ENCODE peak calls at places on chromosomes 1 and 21, in seven cellular contexts. R, V, A, L, T, K and Z are unnamed samples.

GRCh38 chr1:104794035-104794434 is 1044.3 kb downstream of the AMY1C start:
- DNase-seq in R (no peak), V (no peak), A (no peak), L (no peak), T (no peak), K (no peak), Z (no peak)

GRCh38 chr1:76500111-76500510 is 367.2 kb upstream of the ST6GALNAC5 start:
- DNase-seq in R (no peak), V (no peak), A (no peak), L (no peak), T (no peak), K (no peak), Z (no peak)

GRCh38 chr1:24849653-24850295 is 80.3 kb downstream of the RUNX3 start:
- DNase-seq in R (no peak), V (no peak), A (peak; percentile 43), L (no peak), T (no peak), K (no peak), Z (no peak)

GRCh38 chr1:167272375-167272957 is 51.8 kb downstream of the POU2F1 start:
- DNase-seq in R (no peak), V (no peak), A (no peak), L (no peak), T (no peak), K (no peak), Z (no peak)

GRCh38 chr1:182703539-182703938 is 19.2 kb upstream of the RGS8 start:
- DNase-seq in R (no peak), V (no peak), A (no peak), L (no peak), T (peak; percentile 86), K (no peak), Z (no peak)

GRCh38 chr21:44929242-44929798 is 8.6 kb upstream of the ITGB2 start:
- DNase-seq in R (no peak), V (no peak), A (peak; percentile 22), L (no peak), T (no peak), K (no peak), Z (no peak)

GRCh38 chr1:77536813-77537212 is 145.6 kb downstream of the ZZZ3 start:
- DNase-seq in R (no peak), V (peak; percentile 92), A (peak; percentile 76), L (no peak), T (no peak), K (no peak), Z (peak; percentile 98)

GRCh38 chr1:7387053-7387861 is 383.8 kb upstream of the VAMP3 start:
- DNase-seq in R (no peak), V (no peak), A (no peak), L (no peak), T (no peak), K (no peak), Z (no peak)

GRCh38 chr21:44054710-44055109 is 42.6 kb downstream of the TRAPPC10 start:
- DNase-seq in R (no peak), V (no peak), A (no peak), L (no peak), T (no peak), K (no peak), Z (peak; percentile 58)

GRCh38 chr1:243731301-243731891 is 118.6 kb downstream of the AKT3 start:
- DNase-seq in R (no peak), V (no peak), A (no peak), L (peak; percentile 58), T (peak; percentile 53), K (no peak), Z (peak; percentile 36)

GRCh38 chr1:177001556-177001955 is 163.0 kb downstream of the ASTN1 start:
- DNase-seq in R (no peak), V (no peak), A (no peak), L (no peak), T (no peak), K (no peak), Z (no peak)

GRCh38 chr1:195105773-195106172 is 1502.5 kb downstream of the KCNT2 start:
- DNase-seq in R (no peak), V (no peak), A (no peak), L (no peak), T (no peak), K (no peak), Z (no peak)

GRCh38 chr1:193700710-193701355 is 514.4 kb upstream of the B3GALT2 start:
- DNase-seq in R (no peak), V (no peak), A (peak; percentile 3), L (no peak), T (no peak), K (no peak), Z (peak; percentile 84)

GRCh38 chr21:39317134-39318090 is 4.0 kb upstream of the BRWD1 start:
- DNase-seq in R (no peak), V (no peak), A (no peak), L (no peak), T (no peak), K (no peak), Z (peak; percentile 41)

GRCh38 chr1:169550294-169550693 is 36.0 kb downstream of the F5 start:
- DNase-seq in R (no peak), V (no peak), A (peak; percentile 60), L (peak; percentile 28), T (peak; percentile 20), K (no peak), Z (peak; percentile 47)

GRCh38 chr1:32393136-32393535 is 1.1 kb downstream of the BSDC1 start:
- DNase-seq in R (no peak), V (no peak), A (no peak), L (no peak), T (no peak), K (no peak), Z (peak; percentile 16)

GRCh38 chr1:152182431-152182830 is 23.4 kb upstream of the RPTN start:
- DNase-seq in R (no peak), V (no peak), A (peak; percentile 17), L (no peak), T (no peak), K (no peak), Z (peak; percentile 54)

GRCh38 chr1:157090196-157090647 is 9.4 kb downstream of the ETV3L start:
- DNase-seq in R (peak; percentile 90), V (peak; percentile 84), A (peak; percentile 64), L (peak; percentile 45), T (peak; percentile 78), K (peak; percentile 92), Z (peak; percentile 83)

GRCh38 chr1:158425020-158425419 is 1.0 kb downstream of the OR10K2 start:
- DNase-seq in R (no peak), V (no peak), A (no peak), L (no peak), T (no peak), K (no peak), Z (no peak)

GRCh38 chr1:31708324-31708723 is 4.5 kb upstream of the COL16A1 start:
- DNase-seq in R (no peak), V (no peak), A (peak; percentile 19), L (no peak), T (no peak), K (no peak), Z (peak; percentile 69)

GRCh38 chr1:171486048-171486519 is 754 bp downstream of the PRRC2C start:
- DNase-seq in R (peak; percentile 72), V (peak; percentile 41), A (peak; percentile 53), L (peak; percentile 39), T (no peak), K (peak; percentile 78), Z (peak; percentile 80)

GRCh38 chr1:182217071-182217470 is 155.6 kb upstream of the ZNF648 start:
- DNase-seq in R (no peak), V (no peak), A (no peak), L (no peak), T (no peak), K (no peak), Z (peak; percentile 83)

GRCh38 chr1:203462878-203463277 is 12.7 kb upstream of the PRELP start:
- DNase-seq in R (no peak), V (no peak), A (no peak), L (no peak), T (no peak), K (no peak), Z (peak; percentile 93)

GRCh38 chr1:107935396-107936064 is 29.4 kb downstream of the VAV3 start:
- DNase-seq in R (peak; percentile 72), V (no peak), A (peak; percentile 16), L (no peak), T (no peak), K (no peak), Z (no peak)